ENCODE peak calls at places on chromosomes 4 and X, in four cellular contexts. I is chondrocyte, S is GM12865, P is stomach. Z is an unnamed sample.

GRCh38 chr4:13642576-13642975 is 15.1 kb upstream of the BOD1L1 start:
- DNase-seq in I (no peak), S (no peak), P (peak), Z (no peak)

GRCh38 chr4:7381890-7382633 is 52.7 kb downstream of the PSAPL1 start:
- DNase-seq in I (peak), S (no peak), P (peak), Z (no peak)

GRCh38 chrX:71098302-71098701 is 2.7 kb downstream of the FOXO4 start:
- DNase-seq in I (no peak), S (peak), P (peak), Z (peak)

GRCh38 chr4:113776016-113776415 is 14.5 kb upstream of the CAMK2D start:
- DNase-seq in I (no peak), S (no peak), P (no peak), Z (no peak)

GRCh38 chrX:46967547-46967946 is 55.3 kb downstream of the JADE3 start:
- DNase-seq in I (no peak), S (peak), P (no peak), Z (peak)

GRCh38 chr4:177051473-177052060 is 258.1 kb upstream of the NEIL3 start:
- DNase-seq in I (no peak), S (peak), P (no peak), Z (peak)

GRCh38 chrX:140467211-140467610 is 37.7 kb downstream of the SOX3 start:
- DNase-seq in I (no peak), S (no peak), P (no peak), Z (no peak)

GRCh38 chr4:151667025-151667424 is 93.8 kb downstream of the GATB start:
- DNase-seq in I (no peak), S (no peak), P (no peak), Z (peak)

GRCh38 chr4:128354205-128354821 is 66.7 kb upstream of the PGRMC2 start:
- DNase-seq in I (no peak), S (no peak), P (peak), Z (no peak)

GRCh38 chrX:39896951-39897740 is 200.6 kb downstream of the BCOR start:
- DNase-seq in I (no peak), S (no peak), P (no peak), Z (no peak)

GRCh38 chr4:149095798-149096197 is 653.6 kb upstream of the NR3C2 start:
- DNase-seq in I (no peak), S (no peak), P (no peak), Z (no peak)

GRCh38 chr4:38294238-38294637 is 334.0 kb downstream of the PTTG2 start:
- DNase-seq in I (no peak), S (no peak), P (no peak), Z (no peak)

GRCh38 chr4:78645853-78646757 is 94.5 kb downstream of the ANXA3 start:
- DNase-seq in I (no peak), S (peak), P (peak), Z (no peak)

GRCh38 chr4:86935833-86936721 is 1.3 kb downstream of the AFF1 start:
- DNase-seq in I (no peak), S (peak), P (peak), Z (peak)

GRCh38 chr4:8105303-8106100 is 53.1 kb downstream of the ABLIM2 start:
- DNase-seq in I (no peak), S (no peak), P (no peak), Z (no peak)

GRCh38 chr4:10482913-10483312 is 25.7 kb upstream of the ZNF518B start:
- DNase-seq in I (no peak), S (no peak), P (no peak), Z (no peak)

GRCh38 chrX:41095962-41096955 is 11.0 kb downstream of the USP9X start:
- DNase-seq in I (no peak), S (no peak), P (no peak), Z (no peak)

GRCh38 chr4:182142146-182143085 is 100.8 kb upstream of the TENM3 start:
- DNase-seq in I (no peak), S (no peak), P (no peak), Z (no peak)

GRCh38 chr4:38832624-38833528 is 23.7 kb downstream of the TLR6 start:
- DNase-seq in I (no peak), S (no peak), P (no peak), Z (no peak)

GRCh38 chrX:30822068-30822671 is 66.9 kb downstream of the TAB3 start:
- DNase-seq in I (no peak), S (peak), P (no peak), Z (no peak)
- TF ChIP-seq CTCF in I (peak), S (no peak), P (no peak), Z (no peak)

GRCh38 chr4:29970626-29971025 is 749.5 kb upstream of the PCDH7 start:
- DNase-seq in I (no peak), S (no peak), P (no peak), Z (no peak)
- TF ChIP-seq CTCF in I (peak), S (no peak), P (no peak), Z (no peak)

GRCh38 chrX:18707442-18708049 is at the start of gene PPEF1:
- DNase-seq in I (no peak), S (no peak), P (no peak), Z (peak)

GRCh38 chrX:18714910-18715309 is 7.5 kb downstream of the PPEF1 start:
- DNase-seq in I (no peak), S (no peak), P (no peak), Z (no peak)

DNA sequence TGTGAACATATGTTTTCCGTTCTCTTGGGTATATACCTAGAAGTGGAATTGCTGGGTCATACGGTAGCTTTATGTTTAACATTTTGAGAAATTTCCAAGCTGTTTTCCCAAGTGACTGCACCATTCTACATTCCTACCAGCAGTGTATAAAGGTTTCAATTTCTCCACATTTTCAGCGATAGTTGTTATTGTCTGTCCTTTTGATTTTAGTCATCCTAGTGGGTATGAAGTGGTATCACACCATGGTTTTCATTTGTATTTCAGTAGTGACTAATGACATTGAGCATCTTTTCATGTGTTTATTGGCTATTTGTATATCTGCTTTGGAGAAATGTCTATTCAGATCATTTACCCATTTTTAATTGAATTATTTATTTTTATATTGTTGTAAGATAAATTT is 2.4 kb downstream of the PPEF1 start:
- DNase-seq in I (no peak), S (no peak), P (no peak), Z (no peak)
- TF ChIP-seq CTCF in I (peak), S (no peak), P (no peak), Z (no peak)

GRCh38 chrX:69133561-69134542 is 31.4 kb downstream of the PJA1 start:
- DNase-seq in I (no peak), S (peak), P (no peak), Z (no peak)
- TF ChIP-seq CTCF in I (peak), S (peak), P (peak), Z (peak)

DNA sequence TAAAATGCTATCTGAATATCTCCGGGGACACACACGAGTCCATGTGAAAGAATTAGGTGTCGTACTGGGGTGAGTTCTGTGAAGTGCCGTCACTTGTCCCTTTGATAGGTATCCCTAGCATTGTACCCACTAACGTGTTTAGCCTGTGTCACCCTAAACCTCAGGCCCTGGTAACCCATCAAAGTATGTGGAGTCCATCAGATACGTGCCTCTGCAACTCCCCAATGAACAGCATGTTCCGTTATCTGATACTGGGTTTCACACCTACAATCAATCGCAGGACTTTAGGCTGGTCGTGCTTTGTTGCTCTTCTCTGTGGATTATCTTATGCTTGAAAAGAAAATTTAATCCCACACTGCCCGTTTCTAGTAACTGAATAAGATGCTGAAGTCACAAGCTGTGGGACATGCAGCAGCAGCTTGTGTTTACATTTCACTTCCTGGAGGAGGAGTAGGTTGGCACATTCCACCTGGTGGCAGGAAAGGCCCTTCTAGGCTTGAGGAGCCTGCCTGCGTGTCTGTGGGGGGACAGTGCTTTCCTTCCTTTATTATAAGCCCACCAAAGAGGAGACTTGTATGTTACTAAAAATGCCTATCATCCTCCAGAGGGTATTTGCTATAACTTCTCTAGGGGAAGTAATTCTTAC is 127.1 kb downstream of the FNIP2 start:
- DNase-seq in I (no peak), S (no peak), P (peak), Z (no peak)
- TF ChIP-seq CTCF in I (peak), S (no peak), P (no peak), Z (no peak)

DNA sequence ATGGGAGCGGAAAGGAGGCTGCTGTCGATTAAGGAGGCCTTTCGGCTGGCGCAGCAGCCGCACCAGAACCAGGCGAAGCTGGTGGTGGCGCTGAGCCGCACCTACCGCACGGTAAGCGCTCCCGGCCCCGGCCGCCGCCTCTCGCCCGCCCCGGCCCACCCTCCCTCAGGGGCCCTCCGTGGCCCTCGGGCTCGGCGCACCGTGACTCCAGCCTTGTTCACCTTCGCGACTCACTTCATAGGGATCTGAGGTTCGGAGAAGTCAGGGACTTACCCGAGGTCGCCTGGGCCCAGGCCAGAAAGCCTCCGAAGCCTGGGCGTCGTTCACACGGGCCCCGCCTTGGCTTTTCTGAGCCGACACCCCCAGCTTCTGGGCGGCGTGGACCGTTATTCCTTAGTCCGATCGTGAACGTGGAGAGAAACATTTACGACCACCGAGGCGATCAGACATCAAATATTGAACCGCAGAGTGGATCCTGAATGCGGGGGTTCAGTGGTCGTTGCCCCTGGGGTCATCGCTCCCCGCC is 362 bp downstream of the NCAPG start:
- DNase-seq in I (no peak), S (peak), P (no peak), Z (no peak)
- TF ChIP-seq CTCF in I (no peak), S (no peak), P (no peak), Z (no peak)

GRCh38 chr4:89876548-89876947 is 18.1 kb upstream of the MMRN1 start:
- DNase-seq in I (no peak), S (no peak), P (no peak), Z (no peak)

GRCh38 chr4:89879201-89879600 is 15.5 kb upstream of the MMRN1 start:
- DNase-seq in I (no peak), S (no peak), P (no peak), Z (no peak)

DNA sequence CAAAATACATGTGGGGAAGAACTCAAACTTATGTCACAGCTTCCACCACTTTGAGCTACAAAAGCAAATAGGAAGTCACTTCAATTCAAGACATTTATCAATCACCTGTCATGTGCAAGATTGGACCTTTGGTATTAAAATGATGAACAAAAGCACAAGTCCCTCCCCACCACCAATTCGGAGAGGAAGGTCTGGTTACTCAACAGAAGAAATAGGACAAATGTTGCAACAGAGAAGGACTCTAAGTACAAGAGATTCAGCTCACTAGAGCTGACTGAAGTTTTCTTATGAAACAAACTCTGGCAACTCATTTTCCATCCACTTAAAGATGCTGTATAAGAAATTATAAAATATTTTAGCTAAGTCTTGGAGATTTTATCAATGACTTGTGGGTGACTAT is 16.0 kb upstream of the MMRN1 start:
- DNase-seq in I (no peak), S (no peak), P (no peak), Z (no peak)
- TF ChIP-seq CTCF in I (no peak), S (no peak), P (no peak), Z (no peak)

GRCh38 chr4:90419124-90419711 is 292.0 kb downstream of the CCSER1 start:
- DNase-seq in I (no peak), S (peak), P (no peak), Z (peak)
- TF ChIP-seq CTCF in I (peak), S (peak), P (no peak), Z (peak)

Z was measured in GM13976.